ENCODE peak calls at places on chromosomes 6 and 20, in nine cellular contexts. K is upper lobe of right lung, G is fibroblast of lung, A is heart right ventricle, N is esophagus muscularis mucosa, Y is ovary, W is Peyer's patch, T is RWPE1, D is brain microvascular endothelial cell. B is an unnamed sample.

GRCh38 chr20:43667341-43668132 is 623 bp downstream of the MYBL2 start:
- DNase-seq in D (no peak), A (no peak), W (peak; percentile 60), K (no peak), G (no peak), N (no peak), Y (no peak), T (peak; percentile 65), B (peak; percentile 70)

GRCh38 chr6:88512951-88513350 is 346.8 kb upstream of the CNR1 start:
- DNase-seq in W (no peak), N (peak; percentile 89), A (no peak), T (peak; percentile 11), D (no peak), Y (no peak), K (no peak), G (no peak), B (no peak)

GRCh38 chr6:11246722-11247121 is 14.3 kb upstream of the NEDD9 start:
- DNase-seq in A (no peak), W (no peak), K (no peak), N (no peak), T (no peak), Y (no peak), G (no peak), D (no peak), B (no peak)

GRCh38 chr6:41895300-41896233 is at the start of gene USP49:
- DNase-seq in A (peak; percentile 88), D (peak; percentile 81), G (peak; percentile 79), N (peak; percentile 94), K (peak; percentile 96), T (peak; percentile 86), Y (peak; percentile 91), W (peak; percentile 95), B (peak; percentile 95)

GRCh38 chr6:126527016-126527606 is 187.2 kb downstream of the CENPW start:
- DNase-seq in W (no peak), N (no peak), K (no peak), T (no peak), A (no peak), G (no peak), Y (no peak), D (no peak), B (no peak)

GRCh38 chr6:31477521-31477920 is 20.4 kb upstream of the MICB start:
- DNase-seq in G (no peak), T (no peak), W (no peak), D (no peak), Y (no peak), K (no peak), N (peak; percentile 80), A (no peak), B (no peak)

GRCh38 chr20:4713401-4713800 is 8.3 kb upstream of the PRND start:
- DNase-seq in Y (no peak), W (no peak), D (no peak), A (no peak), G (no peak), T (peak; percentile 95), N (peak; percentile 82), K (no peak), B (no peak)

GRCh38 chr6:100892693-100893092 is 11.6 kb upstream of the ASCC3 start:
- DNase-seq in W (no peak), A (no peak), N (no peak), K (no peak), Y (no peak), G (no peak), T (no peak), D (no peak), B (no peak)

GRCh38 chr6:111727041-111727440 is 121.4 kb upstream of the TRAF3IP2 start:
- DNase-seq in W (no peak), Y (no peak), N (no peak), D (no peak), T (no peak), G (no peak), A (no peak), K (no peak), B (no peak)

GRCh38 chr20:38084425-38084951 is 50.9 kb downstream of the RPRD1B start:
- DNase-seq in T (no peak), G (peak; percentile 89), A (no peak), N (peak; percentile 90), K (no peak), D (peak; percentile 90), W (no peak), Y (no peak), B (no peak)

GRCh38 chr6:3782876-3783832 is 31.6 kb upstream of the PXDC1 start:
- DNase-seq in N (no peak), T (no peak), K (no peak), D (no peak), Y (no peak), A (no peak), W (peak; percentile 41), G (peak; percentile 67), B (no peak)

GRCh38 chr6:20542927-20543602 is 8.8 kb downstream of the CDKAL1 start:
- DNase-seq in K (no peak), W (no peak), N (no peak), T (peak; percentile 48), G (peak; percentile 85), A (no peak), D (peak; percentile 82), Y (no peak), B (no peak)

GRCh38 chr6:136726837-136727557 is 65.3 kb downstream of the MAP3K5 start:
- DNase-seq in T (no peak), G (no peak), Y (no peak), D (no peak), N (no peak), A (no peak), K (no peak), W (no peak), B (no peak)

GRCh38 chr6:2275207-2275891 is 29.9 kb upstream of the GMDS start:
- DNase-seq in K (no peak), Y (no peak), N (no peak), A (no peak), G (peak; percentile 34), W (no peak), T (no peak), D (peak; percentile 10), B (no peak)

GRCh38 chr20:47810686-47811347 is 25.5 kb upstream of the SULF2 start:
- DNase-seq in N (no peak), D (no peak), G (no peak), T (no peak), Y (no peak), A (no peak), K (no peak), W (no peak), B (peak; percentile 34)

GRCh38 chr20:22688485-22688884 is 104.1 kb upstream of the FOXA2 start:
- DNase-seq in D (no peak), K (no peak), A (no peak), W (no peak), N (peak; percentile 86), G (no peak), T (no peak), Y (no peak), B (no peak)

GRCh38 chr6:121828567-121828966 is 393.1 kb downstream of the GJA1 start:
- DNase-seq in W (no peak), G (no peak), A (no peak), K (no peak), N (no peak), Y (no peak), D (no peak), T (no peak), B (no peak)

GRCh38 chr20:15789083-15789482 is 784.2 kb downstream of the KIF16B start:
- DNase-seq in T (no peak), K (no peak), D (no peak), A (no peak), G (no peak), Y (no peak), W (no peak), N (no peak), B (no peak)

GRCh38 chr20:9460518-9460917 is 53.9 kb upstream of the LAMP5 start:
- DNase-seq in Y (no peak), T (peak; percentile 30), D (peak; percentile 40), A (no peak), K (no peak), N (no peak), W (no peak), G (peak; percentile 61), B (no peak)

GRCh38 chr20:9457055-9457454 is 57.3 kb upstream of the LAMP5 start:
- DNase-seq in A (no peak), G (no peak), N (no peak), K (no peak), W (no peak), Y (no peak), T (no peak), D (no peak), B (no peak)

GRCh38 chr20:9454781-9455180 is 59.6 kb upstream of the LAMP5 start:
- DNase-seq in W (no peak), K (no peak), D (no peak), G (peak; percentile 27), Y (no peak), T (no peak), A (no peak), N (no peak), B (no peak)

GRCh38 chr20:9458075-9458818 is 56.1 kb upstream of the LAMP5 start:
- DNase-seq in D (peak; percentile 31), W (no peak), Y (no peak), A (no peak), N (no peak), K (no peak), G (peak; percentile 47), T (no peak), B (no peak)
- TF ChIP-seq CTCF in D (peak; percentile 61), W (no peak), Y (no peak), A (no peak), N (no peak), K (peak; percentile 33), G (no peak), T (no peak), B (peak; percentile 57)

GRCh38 chr20:36210561-36210960 is 25.7 kb upstream of the AAR2 start:
- DNase-seq in T (no peak), A (no peak), K (no peak), W (no peak), Y (no peak), N (no peak), D (no peak), G (no peak), B (no peak)
- TF ChIP-seq CTCF in T (no peak), A (no peak), K (no peak), W (no peak), Y (no peak), N (no peak), D (peak; percentile 44), G (no peak), B (peak; percentile 55)

GRCh38 chr20:41862023-41862422 is 243.8 kb upstream of the CHD6 start:
- DNase-seq in Y (no peak), D (no peak), W (no peak), K (no peak), N (no peak), T (no peak), A (no peak), G (no peak), B (no peak)

GRCh38 chr20:41865938-41866337 is 247.8 kb upstream of the CHD6 start:
- DNase-seq in A (no peak), W (no peak), N (no peak), K (no peak), T (peak; percentile 17), Y (no peak), G (no peak), D (no peak), B (no peak)

GRCh38 chr20:41862476-41862875 is 244.3 kb upstream of the CHD6 start:
- DNase-seq in Y (no peak), A (no peak), D (no peak), T (no peak), N (no peak), K (no peak), W (no peak), G (no peak), B (no peak)
- TF ChIP-seq CTCF in Y (no peak), A (no peak), D (no peak), T (no peak), N (no peak), K (no peak), W (no peak), G (no peak), B (no peak)

GRCh38 chr6:138115877-138116660 is 8.8 kb upstream of the PERP start:
- DNase-seq in W (peak; percentile 70), N (no peak), K (no peak), Y (peak; percentile 27), T (peak; percentile 45), G (peak; percentile 81), D (peak; percentile 60), A (peak; percentile 45), B (no peak)
- TF ChIP-seq CTCF in W (peak; percentile 75), N (peak; percentile 63), K (peak; percentile 73), Y (peak; percentile 80), T (peak; percentile 69), G (peak; percentile 50), D (peak; percentile 62), A (peak; percentile 84), B (peak; percentile 89)

B was measured in chondrocyte.